ENCODE peak calls at places on chromosomes 2 and 18, in seven cellular contexts. One of them, this sample, is unnamed.
A peak's percentile ranks its signal among the peaks of the same experiment; 100 is the strongest.

GRCh38 chr2:212402316-212402715 is 136.3 kb downstream of the ERBB4 start:
- DNase-seq in LoVo: no peak
- DNase-seq in stimulated activated CD4-positive, alpha-beta T cell treated with anti-CD3 and anti-CD28 coated beads, Interleukin-15, amount 100 ng/mL, for 1 hour: no peak
- DNase-seq in NCI-H82: no peak
- DNase-seq in HCT116: no peak
- DNase-seq in colonic mucosa: no peak
- DNase-seq in T-helper 2 cell: no peak
- DNase-seq in this sample: no peak

GRCh38 chr2:76039505-76039904 is 328.8 kb upstream of the GCFC2 start:
- DNase-seq in LoVo: no peak
- DNase-seq in stimulated activated CD4-positive, alpha-beta T cell treated with anti-CD3 and anti-CD28 coated beads, Interleukin-15, amount 100 ng/mL, for 1 hour: no peak
- DNase-seq in NCI-H82: no peak
- DNase-seq in HCT116: no peak
- DNase-seq in colonic mucosa: no peak
- DNase-seq in T-helper 2 cell: no peak
- DNase-seq in this sample: peak; percentile 61

GRCh38 chr18:59345556-59345955 is 13.5 kb downstream of the LMAN1 start:
- DNase-seq in LoVo: no peak
- DNase-seq in stimulated activated CD4-positive, alpha-beta T cell treated with anti-CD3 and anti-CD28 coated beads, Interleukin-15, amount 100 ng/mL, for 1 hour: no peak
- DNase-seq in NCI-H82: no peak
- DNase-seq in HCT116: no peak
- DNase-seq in colonic mucosa: no peak
- DNase-seq in T-helper 2 cell: no peak
- DNase-seq in this sample: no peak

GRCh38 chr2:195658541-195658890 is 1.5 kb downstream of the SLC39A10 start:
- DNase-seq in LoVo: peak; percentile 72
- DNase-seq in stimulated activated CD4-positive, alpha-beta T cell treated with anti-CD3 and anti-CD28 coated beads, Interleukin-15, amount 100 ng/mL, for 1 hour: no peak
- DNase-seq in NCI-H82: peak; percentile 58
- DNase-seq in HCT116: no peak
- DNase-seq in colonic mucosa: peak; percentile 27
- DNase-seq in T-helper 2 cell: no peak
- DNase-seq in this sample: peak; percentile 78

GRCh38 chr2:235803028-235803427 is 309.2 kb downstream of the AGAP1 start:
- DNase-seq in LoVo: no peak
- DNase-seq in stimulated activated CD4-positive, alpha-beta T cell treated with anti-CD3 and anti-CD28 coated beads, Interleukin-15, amount 100 ng/mL, for 1 hour: no peak
- DNase-seq in NCI-H82: no peak
- DNase-seq in HCT116: no peak
- DNase-seq in colonic mucosa: no peak
- DNase-seq in T-helper 2 cell: no peak
- DNase-seq in this sample: no peak

GRCh38 chr2:26683583-26683982 is 8.9 kb upstream of the KCNK3 start:
- DNase-seq in LoVo: no peak
- DNase-seq in stimulated activated CD4-positive, alpha-beta T cell treated with anti-CD3 and anti-CD28 coated beads, Interleukin-15, amount 100 ng/mL, for 1 hour: no peak
- DNase-seq in NCI-H82: no peak
- DNase-seq in HCT116: no peak
- DNase-seq in colonic mucosa: no peak
- DNase-seq in T-helper 2 cell: no peak
- DNase-seq in this sample: no peak

GRCh38 chr2:240622631-240623235 is 2.5 kb upstream of the GPR35 start:
- DNase-seq in LoVo: no peak
- DNase-seq in stimulated activated CD4-positive, alpha-beta T cell treated with anti-CD3 and anti-CD28 coated beads, Interleukin-15, amount 100 ng/mL, for 1 hour: peak; percentile 1
- DNase-seq in NCI-H82: no peak
- DNase-seq in HCT116: no peak
- DNase-seq in colonic mucosa: no peak
- DNase-seq in T-helper 2 cell: no peak
- DNase-seq in this sample: peak; percentile 27

GRCh38 chr2:145091011-145091744 is 571.3 kb upstream of the ZEB2 start:
- DNase-seq in LoVo: no peak
- DNase-seq in stimulated activated CD4-positive, alpha-beta T cell treated with anti-CD3 and anti-CD28 coated beads, Interleukin-15, amount 100 ng/mL, for 1 hour: no peak
- DNase-seq in NCI-H82: no peak
- DNase-seq in HCT116: no peak
- DNase-seq in colonic mucosa: no peak
- DNase-seq in T-helper 2 cell: no peak
- DNase-seq in this sample: no peak

GRCh38 chr2:36482576-36483214 is 115.3 kb downstream of the FEZ2 start:
- DNase-seq in LoVo: peak; percentile 37
- DNase-seq in stimulated activated CD4-positive, alpha-beta T cell treated with anti-CD3 and anti-CD28 coated beads, Interleukin-15, amount 100 ng/mL, for 1 hour: no peak
- DNase-seq in NCI-H82: no peak
- DNase-seq in HCT116: no peak
- DNase-seq in colonic mucosa: no peak
- DNase-seq in T-helper 2 cell: no peak
- DNase-seq in this sample: no peak

GRCh38 chr2:223909048-223909741 is 35.9 kb downstream of the WDFY1 start:
- DNase-seq in LoVo: no peak
- DNase-seq in stimulated activated CD4-positive, alpha-beta T cell treated with anti-CD3 and anti-CD28 coated beads, Interleukin-15, amount 100 ng/mL, for 1 hour: no peak
- DNase-seq in NCI-H82: no peak
- DNase-seq in HCT116: no peak
- DNase-seq in colonic mucosa: no peak
- DNase-seq in T-helper 2 cell: no peak
- DNase-seq in this sample: no peak

GRCh38 chr2:112891333-112891950 is 19.5 kb upstream of the IL37 start:
- DNase-seq in LoVo: peak; percentile 83
- DNase-seq in stimulated activated CD4-positive, alpha-beta T cell treated with anti-CD3 and anti-CD28 coated beads, Interleukin-15, amount 100 ng/mL, for 1 hour: no peak
- DNase-seq in NCI-H82: peak; percentile 34
- DNase-seq in HCT116: peak; percentile 72
- DNase-seq in colonic mucosa: peak; percentile 45
- DNase-seq in T-helper 2 cell: no peak
- DNase-seq in this sample: no peak

GRCh38 chr2:191758420-191759199 is 80.7 kb downstream of the NABP1 start:
- DNase-seq in LoVo: peak; percentile 74
- DNase-seq in stimulated activated CD4-positive, alpha-beta T cell treated with anti-CD3 and anti-CD28 coated beads, Interleukin-15, amount 100 ng/mL, for 1 hour: no peak
- DNase-seq in NCI-H82: peak; percentile 72
- DNase-seq in HCT116: peak; percentile 76
- DNase-seq in colonic mucosa: peak; percentile 42
- DNase-seq in T-helper 2 cell: peak; percentile 15
- DNase-seq in this sample: peak; percentile 91

GRCh38 chr2:43136862-43137261 is 89.5 kb downstream of the ZFP36L2 start:
- DNase-seq in LoVo: no peak
- DNase-seq in stimulated activated CD4-positive, alpha-beta T cell treated with anti-CD3 and anti-CD28 coated beads, Interleukin-15, amount 100 ng/mL, for 1 hour: peak; percentile 55
- DNase-seq in NCI-H82: no peak
- DNase-seq in HCT116: no peak
- DNase-seq in colonic mucosa: no peak
- DNase-seq in T-helper 2 cell: peak; percentile 47
- DNase-seq in this sample: no peak

GRCh38 chr18:79497638-79498081 is 101.9 kb downstream of the NFATC1 start:
- DNase-seq in LoVo: no peak
- DNase-seq in stimulated activated CD4-positive, alpha-beta T cell treated with anti-CD3 and anti-CD28 coated beads, Interleukin-15, amount 100 ng/mL, for 1 hour: no peak
- DNase-seq in NCI-H82: no peak
- DNase-seq in HCT116: no peak
- DNase-seq in colonic mucosa: no peak
- DNase-seq in T-helper 2 cell: no peak
- DNase-seq in this sample: no peak

GRCh38 chr2:47260971-47261370 is 105.9 kb upstream of the STPG4 start:
- DNase-seq in LoVo: no peak
- DNase-seq in stimulated activated CD4-positive, alpha-beta T cell treated with anti-CD3 and anti-CD28 coated beads, Interleukin-15, amount 100 ng/mL, for 1 hour: no peak
- DNase-seq in NCI-H82: no peak
- DNase-seq in HCT116: no peak
- DNase-seq in colonic mucosa: no peak
- DNase-seq in T-helper 2 cell: no peak
- DNase-seq in this sample: no peak

GRCh38 chr2:222707689-222708273 is 36.3 kb downstream of the MOGAT1 start:
- DNase-seq in LoVo: peak; percentile 17
- DNase-seq in stimulated activated CD4-positive, alpha-beta T cell treated with anti-CD3 and anti-CD28 coated beads, Interleukin-15, amount 100 ng/mL, for 1 hour: no peak
- DNase-seq in NCI-H82: no peak
- DNase-seq in HCT116: no peak
- DNase-seq in colonic mucosa: no peak
- DNase-seq in T-helper 2 cell: no peak
- DNase-seq in this sample: peak; percentile 25

GRCh38 chr18:8763611-8764010 is 58.3 kb downstream of the MTCL1 start:
- DNase-seq in LoVo: no peak
- DNase-seq in stimulated activated CD4-positive, alpha-beta T cell treated with anti-CD3 and anti-CD28 coated beads, Interleukin-15, amount 100 ng/mL, for 1 hour: no peak
- DNase-seq in NCI-H82: no peak
- DNase-seq in HCT116: no peak
- DNase-seq in colonic mucosa: no peak
- DNase-seq in T-helper 2 cell: no peak
- DNase-seq in this sample: no peak

GRCh38 chr2:96952976-96953610 is 33.3 kb downstream of the FAM178B start:
- DNase-seq in LoVo: no peak
- DNase-seq in stimulated activated CD4-positive, alpha-beta T cell treated with anti-CD3 and anti-CD28 coated beads, Interleukin-15, amount 100 ng/mL, for 1 hour: no peak
- DNase-seq in NCI-H82: no peak
- DNase-seq in HCT116: no peak
- DNase-seq in colonic mucosa: peak; percentile 53
- DNase-seq in T-helper 2 cell: no peak
- DNase-seq in this sample: no peak

GRCh38 chr18:59712311-59712710 is 15.1 kb upstream of the CCBE1 start:
- DNase-seq in LoVo: peak; percentile 31
- DNase-seq in stimulated activated CD4-positive, alpha-beta T cell treated with anti-CD3 and anti-CD28 coated beads, Interleukin-15, amount 100 ng/mL, for 1 hour: no peak
- DNase-seq in NCI-H82: no peak
- DNase-seq in HCT116: no peak
- DNase-seq in colonic mucosa: no peak
- DNase-seq in T-helper 2 cell: no peak
- DNase-seq in this sample: no peak

GRCh38 chr2:181239400-181239799 is 217.8 kb upstream of the ITGA4 start:
- DNase-seq in LoVo: no peak
- DNase-seq in stimulated activated CD4-positive, alpha-beta T cell treated with anti-CD3 and anti-CD28 coated beads, Interleukin-15, amount 100 ng/mL, for 1 hour: no peak
- DNase-seq in NCI-H82: peak; percentile 19
- DNase-seq in HCT116: peak; percentile 53
- DNase-seq in colonic mucosa: no peak
- DNase-seq in T-helper 2 cell: no peak
- DNase-seq in this sample: no peak

GRCh38 chr18:22171839-22172582 is 2.6 kb downstream of the GATA6 start:
- DNase-seq in LoVo: no peak
- DNase-seq in stimulated activated CD4-positive, alpha-beta T cell treated with anti-CD3 and anti-CD28 coated beads, Interleukin-15, amount 100 ng/mL, for 1 hour: no peak
- DNase-seq in NCI-H82: peak; percentile 15
- DNase-seq in HCT116: no peak
- DNase-seq in colonic mucosa: peak; percentile 26
- DNase-seq in T-helper 2 cell: no peak
- DNase-seq in this sample: no peak

GRCh38 chr18:54926593-54927297 is 32.5 kb downstream of the CCDC68 start:
- DNase-seq in LoVo: no peak
- DNase-seq in stimulated activated CD4-positive, alpha-beta T cell treated with anti-CD3 and anti-CD28 coated beads, Interleukin-15, amount 100 ng/mL, for 1 hour: no peak
- DNase-seq in NCI-H82: no peak
- DNase-seq in HCT116: no peak
- DNase-seq in colonic mucosa: no peak
- DNase-seq in T-helper 2 cell: no peak
- DNase-seq in this sample: peak; percentile 14

GRCh38 chr2:148813603-148814065 is 61.4 kb upstream of the KIF5C start:
- DNase-seq in LoVo: no peak
- DNase-seq in stimulated activated CD4-positive, alpha-beta T cell treated with anti-CD3 and anti-CD28 coated beads, Interleukin-15, amount 100 ng/mL, for 1 hour: peak; percentile 30
- DNase-seq in NCI-H82: no peak
- DNase-seq in HCT116: no peak
- DNase-seq in colonic mucosa: peak; percentile 22
- DNase-seq in T-helper 2 cell: peak; percentile 77
- DNase-seq in this sample: no peak

GRCh38 chr2:17190527-17190926 is 327.7 kb downstream of the RAD51AP2 start:
- DNase-seq in LoVo: no peak
- DNase-seq in stimulated activated CD4-positive, alpha-beta T cell treated with anti-CD3 and anti-CD28 coated beads, Interleukin-15, amount 100 ng/mL, for 1 hour: no peak
- DNase-seq in NCI-H82: no peak
- DNase-seq in HCT116: no peak
- DNase-seq in colonic mucosa: no peak
- DNase-seq in T-helper 2 cell: no peak
- DNase-seq in this sample: no peak

GRCh38 chr2:217184242-217184641 is 324.4 kb upstream of the TNP1 start:
- DNase-seq in LoVo: no peak
- DNase-seq in stimulated activated CD4-positive, alpha-beta T cell treated with anti-CD3 and anti-CD28 coated beads, Interleukin-15, amount 100 ng/mL, for 1 hour: no peak
- DNase-seq in NCI-H82: no peak
- DNase-seq in HCT116: no peak
- DNase-seq in colonic mucosa: no peak
- DNase-seq in T-helper 2 cell: no peak
- DNase-seq in this sample: no peak

GRCh38 chr2:129754431-129754830 is 225.0 kb upstream of the RAB6C start:
- DNase-seq in LoVo: no peak
- DNase-seq in stimulated activated CD4-positive, alpha-beta T cell treated with anti-CD3 and anti-CD28 coated beads, Interleukin-15, amount 100 ng/mL, for 1 hour: no peak
- DNase-seq in NCI-H82: no peak
- DNase-seq in HCT116: no peak
- DNase-seq in colonic mucosa: no peak
- DNase-seq in T-helper 2 cell: no peak
- DNase-seq in this sample: no peak

GRCh38 chr2:182548031-182548950 is 121.5 kb upstream of the PDE1A start:
- DNase-seq in LoVo: no peak
- DNase-seq in stimulated activated CD4-positive, alpha-beta T cell treated with anti-CD3 and anti-CD28 coated beads, Interleukin-15, amount 100 ng/mL, for 1 hour: no peak
- DNase-seq in NCI-H82: no peak
- DNase-seq in HCT116: no peak
- DNase-seq in colonic mucosa: no peak
- DNase-seq in T-helper 2 cell: no peak
- DNase-seq in this sample: no peak

GRCh38 chr2:31259075-31259474 is 25.1 kb downstream of the EHD3 start:
- DNase-seq in LoVo: no peak
- DNase-seq in stimulated activated CD4-positive, alpha-beta T cell treated with anti-CD3 and anti-CD28 coated beads, Interleukin-15, amount 100 ng/mL, for 1 hour: no peak
- DNase-seq in NCI-H82: no peak
- DNase-seq in HCT116: no peak
- DNase-seq in colonic mucosa: no peak
- DNase-seq in T-helper 2 cell: no peak
- DNase-seq in this sample: no peak

GRCh38 chr2:70936165-70936978 is 672 bp downstream of the ATP6V1B1 start:
- DNase-seq in LoVo: no peak
- DNase-seq in stimulated activated CD4-positive, alpha-beta T cell treated with anti-CD3 and anti-CD28 coated beads, Interleukin-15, amount 100 ng/mL, for 1 hour: no peak
- DNase-seq in NCI-H82: no peak
- DNase-seq in HCT116: no peak
- DNase-seq in colonic mucosa: no peak
- DNase-seq in T-helper 2 cell: no peak
- DNase-seq in this sample: no peak

GRCh38 chr18:52903858-52904257 is 563.9 kb downstream of the DCC start:
- DNase-seq in LoVo: no peak
- DNase-seq in stimulated activated CD4-positive, alpha-beta T cell treated with anti-CD3 and anti-CD28 coated beads, Interleukin-15, amount 100 ng/mL, for 1 hour: no peak
- DNase-seq in NCI-H82: peak; percentile 85
- DNase-seq in HCT116: no peak
- DNase-seq in colonic mucosa: peak; percentile 57
- DNase-seq in T-helper 2 cell: no peak
- DNase-seq in this sample: peak; percentile 78

GRCh38 chr2:239881561-239882320 is 143.4 kb downstream of the NDUFA10 start:
- DNase-seq in LoVo: no peak
- DNase-seq in stimulated activated CD4-positive, alpha-beta T cell treated with anti-CD3 and anti-CD28 coated beads, Interleukin-15, amount 100 ng/mL, for 1 hour: no peak
- DNase-seq in NCI-H82: no peak
- DNase-seq in HCT116: no peak
- DNase-seq in colonic mucosa: peak; percentile 15
- DNase-seq in T-helper 2 cell: no peak
- DNase-seq in this sample: no peak

GRCh38 chr2:33236457-33236856 is 240.0 kb upstream of the RASGRP3 start:
- DNase-seq in LoVo: no peak
- DNase-seq in stimulated activated CD4-positive, alpha-beta T cell treated with anti-CD3 and anti-CD28 coated beads, Interleukin-15, amount 100 ng/mL, for 1 hour: no peak
- DNase-seq in NCI-H82: no peak
- DNase-seq in HCT116: no peak
- DNase-seq in colonic mucosa: no peak
- DNase-seq in T-helper 2 cell: no peak
- DNase-seq in this sample: no peak

GRCh38 chr2:174376967-174377366 is 18.6 kb upstream of the SCRN3 start:
- DNase-seq in LoVo: no peak
- DNase-seq in stimulated activated CD4-positive, alpha-beta T cell treated with anti-CD3 and anti-CD28 coated beads, Interleukin-15, amount 100 ng/mL, for 1 hour: no peak
- DNase-seq in NCI-H82: no peak
- DNase-seq in HCT116: no peak
- DNase-seq in colonic mucosa: no peak
- DNase-seq in T-helper 2 cell: no peak
- DNase-seq in this sample: peak; percentile 19

GRCh38 chr2:46469116-46469515 is 10.2 kb upstream of the TMEM247 start:
- DNase-seq in LoVo: no peak
- DNase-seq in stimulated activated CD4-positive, alpha-beta T cell treated with anti-CD3 and anti-CD28 coated beads, Interleukin-15, amount 100 ng/mL, for 1 hour: no peak
- DNase-seq in NCI-H82: no peak
- DNase-seq in HCT116: no peak
- DNase-seq in colonic mucosa: no peak
- DNase-seq in T-helper 2 cell: no peak
- DNase-seq in this sample: no peak

GRCh38 chr2:127859712-127860085 is 1.7 kb upstream of the POLR2D start:
- DNase-seq in LoVo: peak; percentile 29
- DNase-seq in stimulated activated CD4-positive, alpha-beta T cell treated with anti-CD3 and anti-CD28 coated beads, Interleukin-15, amount 100 ng/mL, for 1 hour: peak; percentile 46
- DNase-seq in NCI-H82: peak; percentile 42
- DNase-seq in HCT116: peak; percentile 37
- DNase-seq in colonic mucosa: peak; percentile 84
- DNase-seq in T-helper 2 cell: peak; percentile 39
- DNase-seq in this sample: peak; percentile 57

GRCh38 chr18:36127866-36128845 is 984 bp downstream of the SLC39A6 start:
- DNase-seq in LoVo: peak; percentile 4
- DNase-seq in stimulated activated CD4-positive, alpha-beta T cell treated with anti-CD3 and anti-CD28 coated beads, Interleukin-15, amount 100 ng/mL, for 1 hour: no peak
- DNase-seq in NCI-H82: peak; percentile 40
- DNase-seq in HCT116: no peak
- DNase-seq in colonic mucosa: peak; percentile 42
- DNase-seq in T-helper 2 cell: no peak
- DNase-seq in this sample: peak; percentile 50

GRCh38 chr2:175275499-175275898 is 94.0 kb upstream of the ATP5MC3 start:
- DNase-seq in LoVo: no peak
- DNase-seq in stimulated activated CD4-positive, alpha-beta T cell treated with anti-CD3 and anti-CD28 coated beads, Interleukin-15, amount 100 ng/mL, for 1 hour: no peak
- DNase-seq in NCI-H82: no peak
- DNase-seq in HCT116: no peak
- DNase-seq in colonic mucosa: no peak
- DNase-seq in T-helper 2 cell: no peak
- DNase-seq in this sample: no peak

GRCh38 chr18:50011813-50012445 is 183.0 kb downstream of the MYO5B start:
- DNase-seq in LoVo: no peak
- DNase-seq in stimulated activated CD4-positive, alpha-beta T cell treated with anti-CD3 and anti-CD28 coated beads, Interleukin-15, amount 100 ng/mL, for 1 hour: no peak
- DNase-seq in NCI-H82: no peak
- DNase-seq in HCT116: no peak
- DNase-seq in colonic mucosa: no peak
- DNase-seq in T-helper 2 cell: no peak
- DNase-seq in this sample: no peak

This sample was measured in OCI-M1.